ENCODE peak calls at places on chromosomes 7 and 10, in seven cellular contexts. One of them, this sample, is unnamed.

GRCh38 chr10:70328987-70329386 is 45.2 kb upstream of the NPFFR1 start:
- DNase-seq in H1: no peak
- DNase-seq in cardiac muscle cell: no peak
- DNase-seq in fibroblast of lung: peak
- DNase-seq in RWPE1: no peak
- DNase-seq in IMR-90: peak
- DNase-seq in activated CD8-positive, alpha-beta T cell treated with anti-CD3 and anti-CD28 coated beads for 36 hours: no peak
- DNase-seq in this sample: no peak

GRCh38 chr7:10704653-10705052 is 269.0 kb upstream of the PHF14 start:
- DNase-seq in H1: no peak
- DNase-seq in cardiac muscle cell: no peak
- DNase-seq in fibroblast of lung: no peak
- DNase-seq in RWPE1: no peak
- DNase-seq in IMR-90: no peak
- DNase-seq in activated CD8-positive, alpha-beta T cell treated with anti-CD3 and anti-CD28 coated beads for 36 hours: no peak
- DNase-seq in this sample: no peak

GRCh38 chr10:971150-971542 is 17.1 kb upstream of the GTPBP4 start:
- DNase-seq in H1: no peak
- DNase-seq in cardiac muscle cell: no peak
- DNase-seq in fibroblast of lung: no peak
- DNase-seq in RWPE1: no peak
- DNase-seq in IMR-90: peak
- DNase-seq in activated CD8-positive, alpha-beta T cell treated with anti-CD3 and anti-CD28 coated beads for 36 hours: no peak
- DNase-seq in this sample: no peak

GRCh38 chr7:22443370-22444180 is 56.4 kb downstream of the STEAP1B start:
- DNase-seq in H1: no peak
- DNase-seq in cardiac muscle cell: no peak
- DNase-seq in fibroblast of lung: peak
- DNase-seq in RWPE1: no peak
- DNase-seq in IMR-90: peak
- DNase-seq in activated CD8-positive, alpha-beta T cell treated with anti-CD3 and anti-CD28 coated beads for 36 hours: no peak
- DNase-seq in this sample: no peak

GRCh38 chr7:141073173-141073640 is 657 bp upstream of the TMEM178B start:
- DNase-seq in H1: no peak
- DNase-seq in cardiac muscle cell: peak
- DNase-seq in fibroblast of lung: peak
- DNase-seq in RWPE1: no peak
- DNase-seq in IMR-90: peak
- DNase-seq in activated CD8-positive, alpha-beta T cell treated with anti-CD3 and anti-CD28 coated beads for 36 hours: peak
- DNase-seq in this sample: no peak

GRCh38 chr7:81503321-81503720 is 266.5 kb downstream of the HGF start:
- DNase-seq in H1: no peak
- DNase-seq in cardiac muscle cell: no peak
- DNase-seq in fibroblast of lung: no peak
- DNase-seq in RWPE1: no peak
- DNase-seq in IMR-90: no peak
- DNase-seq in activated CD8-positive, alpha-beta T cell treated with anti-CD3 and anti-CD28 coated beads for 36 hours: no peak
- DNase-seq in this sample: no peak

GRCh38 chr10:1569208-1569607 is 168.1 kb downstream of the ADARB2 start:
- DNase-seq in H1: no peak
- DNase-seq in cardiac muscle cell: no peak
- DNase-seq in fibroblast of lung: no peak
- DNase-seq in RWPE1: no peak
- DNase-seq in IMR-90: no peak
- DNase-seq in activated CD8-positive, alpha-beta T cell treated with anti-CD3 and anti-CD28 coated beads for 36 hours: no peak
- DNase-seq in this sample: no peak

GRCh38 chr10:67665491-67665890 is 30.5 kb downstream of the CTNNA3 start:
- DNase-seq in H1: no peak
- DNase-seq in cardiac muscle cell: peak
- DNase-seq in fibroblast of lung: no peak
- DNase-seq in RWPE1: no peak
- DNase-seq in IMR-90: no peak
- DNase-seq in activated CD8-positive, alpha-beta T cell treated with anti-CD3 and anti-CD28 coated beads for 36 hours: no peak
- DNase-seq in this sample: no peak

GRCh38 chr10:78248651-78249464 is 215.2 kb downstream of the RPS24 start:
- DNase-seq in H1: no peak
- DNase-seq in cardiac muscle cell: no peak
- DNase-seq in fibroblast of lung: peak
- DNase-seq in RWPE1: no peak
- DNase-seq in IMR-90: peak
- DNase-seq in activated CD8-positive, alpha-beta T cell treated with anti-CD3 and anti-CD28 coated beads for 36 hours: no peak
- DNase-seq in this sample: peak

GRCh38 chr7:30911561-30911969 is at the start of gene AQP1:
- DNase-seq in H1: no peak
- DNase-seq in cardiac muscle cell: peak
- DNase-seq in fibroblast of lung: peak
- DNase-seq in RWPE1: no peak
- DNase-seq in IMR-90: no peak
- DNase-seq in activated CD8-positive, alpha-beta T cell treated with anti-CD3 and anti-CD28 coated beads for 36 hours: no peak
- DNase-seq in this sample: no peak

GRCh38 chr10:93379366-93380042 is 102.6 kb downstream of the MYOF start:
- DNase-seq in H1: no peak
- DNase-seq in cardiac muscle cell: no peak
- DNase-seq in fibroblast of lung: peak
- DNase-seq in RWPE1: peak
- DNase-seq in IMR-90: peak
- DNase-seq in activated CD8-positive, alpha-beta T cell treated with anti-CD3 and anti-CD28 coated beads for 36 hours: peak
- DNase-seq in this sample: no peak

GRCh38 chr7:156836443-156836842 is 56.5 kb downstream of the LMBR1 start:
- DNase-seq in H1: no peak
- DNase-seq in cardiac muscle cell: no peak
- DNase-seq in fibroblast of lung: peak
- DNase-seq in RWPE1: peak
- DNase-seq in IMR-90: peak
- DNase-seq in activated CD8-positive, alpha-beta T cell treated with anti-CD3 and anti-CD28 coated beads for 36 hours: no peak
- DNase-seq in this sample: no peak

GRCh38 chr10:22611425-22612111 is 102.8 kb downstream of the PIP4K2A start:
- DNase-seq in H1: no peak
- DNase-seq in cardiac muscle cell: no peak
- DNase-seq in fibroblast of lung: no peak
- DNase-seq in RWPE1: no peak
- DNase-seq in IMR-90: no peak
- DNase-seq in activated CD8-positive, alpha-beta T cell treated with anti-CD3 and anti-CD28 coated beads for 36 hours: peak
- DNase-seq in this sample: no peak

GRCh38 chr7:83486957-83487356 is 162.0 kb downstream of the SEMA3E start:
- DNase-seq in H1: no peak
- DNase-seq in cardiac muscle cell: no peak
- DNase-seq in fibroblast of lung: peak
- DNase-seq in RWPE1: no peak
- DNase-seq in IMR-90: peak
- DNase-seq in activated CD8-positive, alpha-beta T cell treated with anti-CD3 and anti-CD28 coated beads for 36 hours: no peak
- DNase-seq in this sample: no peak

GRCh38 chr10:80464557-80465466 is 10.7 kb downstream of the TSPAN14 start:
- DNase-seq in H1: peak
- DNase-seq in cardiac muscle cell: peak
- DNase-seq in fibroblast of lung: peak
- DNase-seq in RWPE1: no peak
- DNase-seq in IMR-90: peak
- DNase-seq in activated CD8-positive, alpha-beta T cell treated with anti-CD3 and anti-CD28 coated beads for 36 hours: peak
- DNase-seq in this sample: no peak

GRCh38 chr7:13276977-13277376 is 589.5 kb downstream of the ARL4A start:
- DNase-seq in H1: no peak
- DNase-seq in cardiac muscle cell: no peak
- DNase-seq in fibroblast of lung: no peak
- DNase-seq in RWPE1: no peak
- DNase-seq in IMR-90: no peak
- DNase-seq in activated CD8-positive, alpha-beta T cell treated with anti-CD3 and anti-CD28 coated beads for 36 hours: no peak
- DNase-seq in this sample: no peak

GRCh38 chr7:108001759-108002725 is 919 bp downstream of the LAMB1 start:
- DNase-seq in H1: no peak
- DNase-seq in cardiac muscle cell: peak
- DNase-seq in fibroblast of lung: peak
- DNase-seq in RWPE1: no peak
- DNase-seq in IMR-90: peak
- DNase-seq in activated CD8-positive, alpha-beta T cell treated with anti-CD3 and anti-CD28 coated beads for 36 hours: no peak
- DNase-seq in this sample: no peak

DNA sequence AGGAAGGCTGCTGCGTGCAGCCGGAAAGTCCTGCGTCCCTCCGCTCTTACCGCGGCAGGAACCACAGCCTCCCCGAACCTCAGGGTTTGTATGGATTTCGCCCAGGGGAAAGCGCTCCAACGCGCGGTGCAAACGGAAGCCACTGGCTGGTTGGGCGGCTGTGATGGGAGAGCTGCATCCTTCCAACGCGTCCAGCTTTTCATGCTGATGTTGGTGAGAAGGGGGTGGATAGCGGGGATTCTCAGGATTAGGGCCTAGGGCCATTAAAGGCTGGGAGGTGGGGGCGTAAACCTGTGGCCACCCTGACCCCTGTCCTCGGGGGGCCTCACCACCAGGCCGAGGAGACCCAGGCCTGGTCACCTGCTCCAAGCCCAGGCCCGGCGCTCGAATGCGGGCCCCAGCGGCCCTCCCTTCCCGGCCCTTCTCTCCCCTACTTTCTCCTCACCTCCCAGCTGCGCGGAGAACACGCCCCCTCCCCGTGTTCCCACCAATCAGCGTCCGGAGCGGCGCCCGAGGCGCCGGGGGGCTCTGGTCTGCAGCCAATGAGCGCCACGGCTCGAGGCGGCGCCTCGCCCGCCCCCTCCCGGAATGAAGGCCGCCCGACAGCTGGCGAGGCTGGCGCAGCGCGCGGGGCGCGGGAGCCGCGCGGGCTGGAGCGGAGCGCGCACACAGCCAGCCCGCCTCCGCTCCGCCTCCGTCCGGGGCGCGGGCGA is 458 bp upstream of the NANOS1 start:
- DNase-seq in H1: peak
- DNase-seq in cardiac muscle cell: peak
- DNase-seq in fibroblast of lung: peak
- DNase-seq in RWPE1: peak
- DNase-seq in IMR-90: peak
- DNase-seq in activated CD8-positive, alpha-beta T cell treated with anti-CD3 and anti-CD28 coated beads for 36 hours: peak
- DNase-seq in this sample: peak
- TF ChIP-seq CTCF in H1: peak
- TF ChIP-seq CTCF in cardiac muscle cell: no peak
- TF ChIP-seq CTCF in fibroblast of lung: no peak
- TF ChIP-seq CTCF in RWPE1: peak
- TF ChIP-seq CTCF in IMR-90: peak
- TF ChIP-seq CTCF in activated CD8-positive, alpha-beta T cell treated with anti-CD3 and anti-CD28 coated beads for 36 hours: no peak
- TF ChIP-seq CTCF in this sample: no peak

DNA sequence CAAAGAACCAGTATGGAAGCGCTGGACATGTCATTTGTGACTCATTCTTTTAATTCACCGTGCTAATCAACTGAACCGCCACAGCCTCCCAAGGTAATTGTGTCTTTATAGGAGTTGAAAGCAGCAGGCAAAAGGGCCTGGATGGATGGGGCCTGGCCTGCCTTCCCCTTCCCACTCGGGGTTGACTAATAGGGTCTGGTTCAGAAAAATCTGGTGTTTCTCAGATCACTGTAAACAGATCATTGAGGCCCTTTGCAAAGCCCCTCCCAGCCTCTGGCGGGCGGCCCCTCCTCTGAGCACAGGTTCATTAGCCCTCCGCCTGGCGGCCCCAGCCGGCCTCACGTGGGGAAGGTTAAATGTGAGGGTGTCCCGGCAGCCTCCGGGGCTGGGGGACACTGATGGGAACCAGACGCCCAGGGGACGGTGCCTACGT is 100.8 kb downstream of the EBF3 start:
- DNase-seq in H1: no peak
- DNase-seq in cardiac muscle cell: peak
- DNase-seq in fibroblast of lung: no peak
- DNase-seq in RWPE1: no peak
- DNase-seq in IMR-90: no peak
- DNase-seq in activated CD8-positive, alpha-beta T cell treated with anti-CD3 and anti-CD28 coated beads for 36 hours: no peak
- DNase-seq in this sample: no peak
- TF ChIP-seq CTCF in H1: no peak
- TF ChIP-seq CTCF in cardiac muscle cell: no peak
- TF ChIP-seq CTCF in fibroblast of lung: no peak
- TF ChIP-seq CTCF in RWPE1: no peak
- TF ChIP-seq CTCF in IMR-90: no peak
- TF ChIP-seq CTCF in activated CD8-positive, alpha-beta T cell treated with anti-CD3 and anti-CD28 coated beads for 36 hours: no peak
- TF ChIP-seq CTCF in this sample: no peak

DNA sequence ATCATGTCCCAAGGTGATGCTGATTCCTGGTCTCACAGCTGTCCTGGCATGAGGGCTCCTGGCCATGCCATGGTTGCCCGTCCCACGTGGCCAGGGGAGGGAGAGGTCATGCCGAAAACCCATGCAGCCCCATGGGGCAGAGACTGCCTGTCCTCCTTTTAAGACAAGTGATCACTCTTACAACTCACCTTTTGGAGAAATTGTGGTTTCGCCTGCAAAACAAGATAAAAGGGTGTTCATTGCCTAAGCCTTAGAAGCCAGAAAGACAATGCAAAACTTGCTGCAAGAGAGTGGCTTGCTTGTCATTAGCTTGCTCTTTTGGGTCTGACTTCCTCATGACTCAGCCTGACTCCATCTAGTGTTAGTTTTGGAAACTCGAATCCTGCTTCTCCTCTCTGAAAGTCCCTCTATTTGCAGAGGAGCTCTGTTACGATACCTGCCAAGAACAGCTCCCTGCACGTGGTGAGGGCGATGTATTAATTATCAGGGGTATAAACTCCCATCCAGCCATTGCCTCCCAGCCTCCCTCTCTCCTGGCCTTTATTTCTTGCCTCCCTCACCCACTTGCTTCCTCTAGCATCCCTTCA is 26.7 kb downstream of the TMEM273 start:
- DNase-seq in H1: no peak
- DNase-seq in cardiac muscle cell: peak
- DNase-seq in fibroblast of lung: peak
- DNase-seq in RWPE1: no peak
- DNase-seq in IMR-90: peak
- DNase-seq in activated CD8-positive, alpha-beta T cell treated with anti-CD3 and anti-CD28 coated beads for 36 hours: no peak
- DNase-seq in this sample: no peak
- TF ChIP-seq CTCF in H1: no peak
- TF ChIP-seq CTCF in cardiac muscle cell: peak
- TF ChIP-seq CTCF in fibroblast of lung: peak
- TF ChIP-seq CTCF in RWPE1: no peak
- TF ChIP-seq CTCF in IMR-90: peak
- TF ChIP-seq CTCF in activated CD8-positive, alpha-beta T cell treated with anti-CD3 and anti-CD28 coated beads for 36 hours: no peak
- TF ChIP-seq CTCF in this sample: peak

GRCh38 chr10:20858292-20859124 is 38.6 kb downstream of the NEBL start:
- DNase-seq in H1: no peak
- DNase-seq in cardiac muscle cell: no peak
- DNase-seq in fibroblast of lung: peak
- DNase-seq in RWPE1: peak
- DNase-seq in IMR-90: peak
- DNase-seq in activated CD8-positive, alpha-beta T cell treated with anti-CD3 and anti-CD28 coated beads for 36 hours: no peak
- DNase-seq in this sample: no peak
- TF ChIP-seq CTCF in H1: no peak
- TF ChIP-seq CTCF in cardiac muscle cell: peak
- TF ChIP-seq CTCF in fibroblast of lung: peak
- TF ChIP-seq CTCF in RWPE1: peak
- TF ChIP-seq CTCF in IMR-90: peak
- TF ChIP-seq CTCF in activated CD8-positive, alpha-beta T cell treated with anti-CD3 and anti-CD28 coated beads for 36 hours: peak
- TF ChIP-seq CTCF in this sample: peak

This sample was measured in AG09319.